ENCODE peak calls at places on chromosomes 11 and 22, in five cellular contexts. U is iPS DF 19.7, J is HT1080, F is head of caudate nucleus, Q is endodermal cell. L is an unnamed sample.

GRCh38 chr11:12531020-12531419 is 143.2 kb upstream of the TEAD1 start:
- DNase-seq in U (no peak), J (no peak), F (no peak), Q (no peak), L (no peak)

GRCh38 chr22:44358723-44359440 is 46.1 kb upstream of the SHISAL1 start:
- DNase-seq in U (no peak), J (no peak), F (no peak), Q (peak), L (no peak)

GRCh38 chr11:69799582-69799981 is 19.6 kb downstream of the FGF3 start:
- DNase-seq in U (peak), J (peak), F (no peak), Q (peak), L (peak)

GRCh38 chr11:6556139-6556949 is 47.1 kb downstream of the RRP8 start:
- DNase-seq in U (no peak), J (no peak), F (no peak), Q (no peak), L (peak)

GRCh38 chr11:131253142-131253884 is 117.1 kb upstream of the NTM start:
- DNase-seq in U (peak), J (no peak), F (no peak), Q (peak), L (no peak)

GRCh38 chr11:95699631-95700470 is 89.7 kb downstream of the FAM76B start:
- DNase-seq in U (no peak), J (peak), F (no peak), Q (no peak), L (peak)

GRCh38 chr11:96620464-96621044 is 230.7 kb downstream of the JRKL start:
- DNase-seq in U (no peak), J (no peak), F (no peak), Q (no peak), L (peak)

GRCh38 chr11:65864758-65865471 is 4.7 kb downstream of the MUS81 start:
- DNase-seq in U (no peak), J (no peak), F (no peak), Q (no peak), L (no peak)

GRCh38 chr11:112584674-112585073 is 324.0 kb upstream of the PLET1 start:
- DNase-seq in U (no peak), J (no peak), F (no peak), Q (peak), L (peak)

GRCh38 chr11:133164986-133165385 is 367.3 kb downstream of the OPCML start:
- DNase-seq in U (no peak), J (no peak), F (no peak), Q (no peak), L (no peak)